ENCODE peak calls at places on chromosomes 6 and 20, in eight cellular contexts. U is GM23248, F is amniotic epithelial cell, A is hippocampal formation, Q is progenitor cell of endocrine pancreas, Z is stomach, L is IMR-90, N is foreskin fibroblast. V is an unnamed sample.

GRCh38 chr20:36654506-36654905 is 8.5 kb upstream of the SLA2 start:
- DNase-seq in U (no peak), F (no peak), A (no peak), Q (no peak), Z (no peak), L (no peak), N (no peak), V (no peak)

GRCh38 chr20:50142812-50143211 is 10.7 kb downstream of the PEDS1 start:
- DNase-seq in U (no peak), F (no peak), A (no peak), Q (no peak), Z (no peak), L (no peak), N (no peak), V (no peak)

GRCh38 chr6:71211799-71212198 is 76.8 kb upstream of the OGFRL1 start:
- DNase-seq in U (peak), F (peak), A (no peak), Q (no peak), Z (no peak), L (no peak), N (peak), V (no peak)

GRCh38 chr6:3887150-3887700 is 38.1 kb downstream of the FAM50B start:
- DNase-seq in U (peak), F (peak), A (no peak), Q (no peak), Z (no peak), L (peak), N (peak), V (no peak)

GRCh38 chr6:79377830-79378460 is 143.5 kb upstream of the HMGN3 start:
- DNase-seq in U (no peak), F (peak), A (no peak), Q (no peak), Z (no peak), L (no peak), N (peak), V (no peak)

GRCh38 chr20:35443003-35443402 is 5.0 kb upstream of the GDF5 start:
- DNase-seq in U (peak), F (no peak), A (no peak), Q (no peak), Z (no peak), L (peak), N (peak), V (no peak)

GRCh38 chr20:57993738-57994431 is 234.6 kb downstream of the ANKRD60 start:
- DNase-seq in U (peak), F (no peak), A (no peak), Q (no peak), Z (no peak), L (no peak), N (peak), V (no peak)

GRCh38 chr6:35602133-35602946 is 86.4 kb downstream of the FKBP5 start:
- DNase-seq in U (peak), F (peak), A (no peak), Q (no peak), Z (no peak), L (peak), N (peak), V (no peak)

GRCh38 chr20:23156170-23156841 is 70.2 kb upstream of the CD93 start:
- DNase-seq in U (peak), F (peak), A (no peak), Q (no peak), Z (peak), L (peak), N (peak), V (no peak)

GRCh38 chr20:2101057-2101934 is at the start of gene STK35:
- DNase-seq in U (no peak), F (no peak), A (peak), Q (no peak), Z (no peak), L (no peak), N (peak), V (no peak)

GRCh38 chr6:90173262-90173926 is 123.2 kb downstream of the BACH2 start:
- DNase-seq in U (no peak), F (no peak), A (no peak), Q (no peak), Z (no peak), L (no peak), N (no peak), V (no peak)

GRCh38 chr6:134967711-134968110 is 17.8 kb upstream of the ALDH8A1 start:
- DNase-seq in U (no peak), F (no peak), A (no peak), Q (no peak), Z (no peak), L (no peak), N (no peak), V (no peak)

GRCh38 chr20:35952480-35953410 is 1.6 kb downstream of the SCAND1 start:
- DNase-seq in U (peak), F (peak), A (no peak), Q (no peak), Z (no peak), L (peak), N (peak), V (no peak)

GRCh38 chr6:168662301-168662936 is 221.4 kb downstream of the SMOC2 start:
- DNase-seq in U (no peak), F (no peak), A (no peak), Q (no peak), Z (peak), L (no peak), N (no peak), V (no peak)

GRCh38 chr6:42851599-42851998 is 27.8 kb upstream of the RPL7L1 start:
- DNase-seq in U (no peak), F (no peak), A (no peak), Q (no peak), Z (no peak), L (no peak), N (no peak), V (no peak)

GRCh38 chr6:17725083-17725482 is 18.4 kb upstream of the NUP153 start:
- DNase-seq in U (peak), F (peak), A (peak), Q (no peak), Z (no peak), L (peak), N (peak), V (peak)

GRCh38 chr6:120873125-120873865 is 461.0 kb downstream of the TBC1D32 start:
- DNase-seq in U (no peak), F (no peak), A (no peak), Q (no peak), Z (no peak), L (no peak), N (no peak), V (no peak)

GRCh38 chr6:73180718-73181619 is 44.3 kb downstream of the KHDC1L start:
- DNase-seq in U (peak), F (peak), A (peak), Q (no peak), Z (no peak), L (peak), N (peak), V (peak)

GRCh38 chr20:2799688-2800589 is 488 bp downstream of the CPXM1 start:
- DNase-seq in U (peak), F (no peak), A (no peak), Q (no peak), Z (no peak), L (peak), N (peak), V (no peak)

GRCh38 chr6:148379481-148379880 is 36.8 kb downstream of the SASH1 start:
- DNase-seq in U (peak), F (peak), A (no peak), Q (no peak), Z (no peak), L (no peak), N (no peak), V (no peak)

GRCh38 chr6:75546401-75546800 is 52.8 kb upstream of the FILIP1 start:
- DNase-seq in U (peak), F (peak), A (no peak), Q (no peak), Z (no peak), L (peak), N (peak), V (peak)

GRCh38 chr20:63348828-63349515 is 12.2 kb downstream of the CHRNA4 start:
- DNase-seq in U (no peak), F (no peak), A (no peak), Q (no peak), Z (no peak), L (no peak), N (no peak), V (no peak)